ENCODE peak calls at places on chromosome 14, in nine cellular contexts. R, Y, Z, P, G, J, C, O and H are unnamed samples.

GRCh38 chr14:99183716-99184115 is 88.3 kb downstream of the BCL11B start:
- DNase-seq in R (no peak), Y (no peak), Z (no peak), P (no peak), G (no peak), J (no peak), C (no peak), O (no peak), H (no peak)

GRCh38 chr14:66509874-66510273 is 1.9 kb downstream of the GPHN start:
- DNase-seq in R (no peak), Y (peak), Z (no peak), P (no peak), G (no peak), J (no peak), C (no peak), O (no peak), H (no peak)

GRCh38 chr14:92924247-92924646 is 1.3 kb downstream of the CHGA start:
- DNase-seq in R (peak), Y (no peak), Z (no peak), P (no peak), G (no peak), J (no peak), C (no peak), O (no peak), H (no peak)

GRCh38 chr14:89469210-89470198 is 52.5 kb upstream of the FOXN3 start:
- DNase-seq in R (no peak), Y (no peak), Z (no peak), P (no peak), G (no peak), J (no peak), C (no peak), O (no peak), H (no peak)

GRCh38 chr14:75531660-75532317 is 9.5 kb downstream of the BATF start:
- DNase-seq in R (no peak), Y (peak), Z (peak), P (no peak), G (no peak), J (no peak), C (no peak), O (no peak), H (peak)

GRCh38 chr14:64556526-64556925 is 6.8 kb downstream of the PPP1R36 start:
- DNase-seq in R (no peak), Y (peak), Z (no peak), P (no peak), G (no peak), J (no peak), C (peak), O (no peak), H (peak)

GRCh38 chr14:78982551-78982950 is 812.4 kb downstream of the NRXN3 start:
- DNase-seq in R (no peak), Y (peak), Z (no peak), P (no peak), G (no peak), J (no peak), C (no peak), O (no peak), H (no peak)

GRCh38 chr14:74599201-74599809 is 12.7 kb downstream of the LTBP2 start:
- DNase-seq in R (peak), Y (peak), Z (no peak), P (no peak), G (no peak), J (no peak), C (no peak), O (no peak), H (no peak)

GRCh38 chr14:53355581-53356112 is 202.5 kb upstream of the DDHD1 start:
- DNase-seq in R (no peak), Y (peak), Z (peak), P (peak), G (no peak), J (peak), C (no peak), O (no peak), H (peak)

GRCh38 chr14:92960706-92961566 is 38.0 kb downstream of the CHGA start:
- DNase-seq in R (peak), Y (peak), Z (peak), P (no peak), G (no peak), J (peak), C (no peak), O (no peak), H (peak)

GRCh38 chr14:90871605-90872233 is 55.5 kb upstream of the TTC7B start:
- DNase-seq in R (no peak), Y (peak), Z (no peak), P (peak), G (no peak), J (peak), C (no peak), O (no peak), H (peak)

GRCh38 chr14:75190023-75190422 is 13.6 kb upstream of the TMED10 start:
- DNase-seq in R (peak), Y (no peak), Z (no peak), P (no peak), G (no peak), J (no peak), C (no peak), O (no peak), H (no peak)

GRCh38 chr14:54503476-54503875 is 6.2 kb upstream of the CGRRF1 start:
- DNase-seq in R (no peak), Y (peak), Z (no peak), P (no peak), G (no peak), J (no peak), C (no peak), O (no peak), H (peak)

GRCh38 chr14:68734231-68734732 is 58.6 kb downstream of the ZFP36L1 start:
- DNase-seq in R (no peak), Y (no peak), Z (no peak), P (no peak), G (no peak), J (no peak), C (no peak), O (no peak), H (no peak)

GRCh38 chr14:104678901-104679705 is 10.3 kb upstream of the INF2 start:
- DNase-seq in R (peak), Y (no peak), Z (no peak), P (no peak), G (no peak), J (no peak), C (no peak), O (no peak), H (no peak)

GRCh38 chr14:71309756-71310155 is 402.5 kb downstream of the PCNX1 start:
- DNase-seq in R (no peak), Y (no peak), Z (no peak), P (no peak), G (no peak), J (no peak), C (no peak), O (no peak), H (no peak)

GRCh38 chr14:74486164-74486563 is 6.9 kb downstream of the NPC2 start:
- DNase-seq in R (no peak), Y (no peak), Z (no peak), P (no peak), G (no peak), J (no peak), C (no peak), O (no peak), H (no peak)

GRCh38 chr14:89617471-89618291 is 200.6 kb upstream of the FOXN3 start:
- DNase-seq in R (no peak), Y (peak), Z (no peak), P (no peak), G (no peak), J (peak), C (no peak), O (peak), H (peak)

GRCh38 chr14:55105991-55106390 is 23.1 kb upstream of the LGALS3 start:
- DNase-seq in R (no peak), Y (no peak), Z (no peak), P (no peak), G (no peak), J (no peak), C (no peak), O (no peak), H (no peak)

GRCh38 chr14:30521899-30522736 is 36.8 kb upstream of the G2E3 start:
- DNase-seq in R (no peak), Y (peak), Z (peak), P (peak), G (no peak), J (peak), C (peak), O (no peak), H (peak)

GRCh38 chr14:24915958-24916595 is 133.9 kb downstream of the STXBP6 start:
- DNase-seq in R (no peak), Y (no peak), Z (no peak), P (no peak), G (no peak), J (no peak), C (no peak), O (no peak), H (no peak)

GRCh38 chr14:65910108-65910507 is 497.6 kb downstream of the FUT8 start:
- DNase-seq in R (no peak), Y (peak), Z (peak), P (no peak), G (no peak), J (peak), C (peak), O (no peak), H (peak)

GRCh38 chr14:105092124-105092911 is 27.1 kb upstream of the GPR132 start:
- DNase-seq in R (peak), Y (no peak), Z (peak), P (no peak), G (peak), J (peak), C (no peak), O (no peak), H (peak)

GRCh38 chr14:49623941-49624806 is 3.6 kb downstream of the MGAT2 start:
- DNase-seq in R (no peak), Y (no peak), Z (no peak), P (no peak), G (no peak), J (peak), C (no peak), O (no peak), H (peak)

GRCh38 chr14:39957987-39958386 is 525.8 kb upstream of the FBXO33 start:
- DNase-seq in R (no peak), Y (no peak), Z (no peak), P (no peak), G (no peak), J (no peak), C (no peak), O (no peak), H (no peak)

GRCh38 chr14:35423621-35424020 is 19.1 kb upstream of the NFKBIA start:
- DNase-seq in R (no peak), Y (no peak), Z (no peak), P (no peak), G (no peak), J (no peak), C (no peak), O (no peak), H (no peak)

GRCh38 chr14:79570648-79571047 is 640.7 kb downstream of the DIO2 start:
- DNase-seq in R (no peak), Y (no peak), Z (no peak), P (no peak), G (no peak), J (no peak), C (no peak), O (no peak), H (no peak)

GRCh38 chr14:37457334-37457733 is 137.7 kb downstream of the FOXA1 start:
- DNase-seq in R (no peak), Y (no peak), Z (no peak), P (no peak), G (no peak), J (no peak), C (no peak), O (no peak), H (no peak)

GRCh38 chr14:52833891-52834290 is 42.5 kb upstream of the GNPNAT1 start:
- DNase-seq in R (no peak), Y (no peak), Z (no peak), P (no peak), G (no peak), J (no peak), C (no peak), O (no peak), H (no peak)

GRCh38 chr14:67674139-67674479 is 323 bp downstream of the VTI1B start:
- DNase-seq in R (peak), Y (peak), Z (peak), P (no peak), G (peak), J (peak), C (no peak), O (no peak), H (peak)

GRCh38 chr14:56198438-56198837 is 80.2 kb downstream of the PELI2 start:
- DNase-seq in R (no peak), Y (no peak), Z (no peak), P (no peak), G (no peak), J (no peak), C (no peak), O (no peak), H (no peak)

GRCh38 chr14:35534130-35534883 is at the start of gene INSM2:
- DNase-seq in R (peak), Y (peak), Z (no peak), P (no peak), G (no peak), J (no peak), C (no peak), O (no peak), H (peak)

GRCh38 chr14:75783602-75784313 is 122.7 kb downstream of the TTLL5 start:
- DNase-seq in R (no peak), Y (no peak), Z (no peak), P (no peak), G (no peak), J (no peak), C (no peak), O (no peak), H (no peak)

GRCh38 chr14:61254803-61255526 is 26.2 kb downstream of the TMEM30B start:
- DNase-seq in R (no peak), Y (no peak), Z (no peak), P (no peak), G (no peak), J (no peak), C (no peak), O (no peak), H (no peak)

GRCh38 chr14:66038214-66038977 is 447.8 kb upstream of the CCDC196 start:
- DNase-seq in R (no peak), Y (peak), Z (no peak), P (peak), G (no peak), J (peak), C (no peak), O (no peak), H (peak)

GRCh38 chr14:58824106-58824505 is 186.3 kb downstream of the DACT1 start:
- DNase-seq in R (no peak), Y (no peak), Z (no peak), P (no peak), G (no peak), J (no peak), C (no peak), O (no peak), H (no peak)

GRCh38 chr14:95413289-95414215 is 93.8 kb upstream of the CLMN start:
- DNase-seq in R (no peak), Y (no peak), Z (no peak), P (no peak), G (no peak), J (peak), C (no peak), O (no peak), H (no peak)

GRCh38 chr14:21486640-21487087 is 9.7 kb downstream of the TOX4 start:
- DNase-seq in R (no peak), Y (peak), Z (no peak), P (peak), G (no peak), J (no peak), C (peak), O (no peak), H (no peak)

DNA sequence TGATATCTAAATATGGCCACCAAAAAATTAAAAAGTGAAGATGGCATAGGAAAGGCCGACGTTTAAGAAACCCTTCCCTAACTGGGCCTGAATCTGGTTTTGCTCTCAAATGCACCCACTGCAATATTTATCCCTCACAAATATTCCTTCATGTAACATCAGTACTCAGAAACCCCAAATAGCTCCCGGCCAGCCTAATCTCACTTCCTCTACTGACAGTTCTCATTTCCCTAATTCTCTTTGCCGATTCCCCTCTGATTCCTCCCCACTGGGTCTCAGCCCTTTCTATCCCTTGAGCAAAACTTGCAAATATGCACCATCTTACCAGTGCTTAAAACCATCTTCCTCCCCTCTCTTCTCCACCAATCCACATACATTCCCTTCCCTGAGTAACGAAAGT is 23.2 kb downstream of the KCNK10 start:
- DNase-seq in R (no peak), Y (no peak), Z (no peak), P (no peak), G (no peak), J (no peak), C (no peak), O (no peak), H (no peak)
- TF ChIP-seq CTCF in R (no peak), Y (no peak), Z (no peak), P (no peak), G (no peak), J (no peak), C (no peak), O (no peak), H (no peak)

GRCh38 chr14:97443412-97443811 is 646.2 kb downstream of the VRK1 start:
- DNase-seq in R (no peak), Y (no peak), Z (no peak), P (no peak), G (no peak), J (no peak), C (no peak), O (no peak), H (no peak)
- TF ChIP-seq CTCF in R (no peak), Y (no peak), Z (no peak), P (no peak), G (no peak), J (no peak), C (no peak), O (no peak), H (no peak)

DNA sequence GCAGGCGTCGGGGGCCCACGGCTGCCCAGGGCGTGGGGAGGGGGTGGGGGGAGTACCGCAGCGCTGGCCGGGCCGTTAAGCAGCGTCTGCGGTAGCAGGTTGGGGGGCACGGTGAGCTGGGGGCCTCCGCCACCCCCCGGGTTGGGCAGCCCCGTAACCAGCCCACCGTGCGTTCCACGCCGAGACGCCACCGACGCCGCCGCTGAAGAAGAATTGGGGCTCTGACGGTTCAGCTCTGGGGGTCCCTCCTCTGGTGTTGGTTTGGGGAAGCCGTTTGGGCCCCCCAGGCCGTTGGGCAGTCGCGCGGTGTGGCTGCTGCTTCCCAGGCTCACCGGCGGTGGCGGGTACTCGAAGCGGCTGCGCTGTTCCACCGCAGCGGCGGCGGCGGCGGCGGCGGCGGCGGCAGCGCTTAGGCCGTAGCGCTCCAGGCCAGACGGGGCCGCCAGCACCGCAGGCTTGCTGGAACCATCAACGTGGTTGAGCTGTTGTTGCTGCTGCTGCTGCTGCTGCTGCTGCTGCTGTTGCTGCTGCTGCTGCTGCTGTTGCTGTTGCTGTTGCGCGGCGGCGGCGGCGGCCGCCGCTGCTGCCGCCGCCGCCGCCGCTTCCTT is 1.5 kb downstream of the IRF2BPL start:
- DNase-seq in R (peak), Y (peak), Z (no peak), P (no peak), G (no peak), J (no peak), C (no peak), O (peak), H (no peak)
- TF ChIP-seq CTCF in R (no peak), Y (no peak), Z (no peak), P (no peak), G (no peak), J (no peak), C (no peak), O (no peak), H (no peak)

GRCh38 chr14:103613517-103613916 is 15.5 kb upstream of the KLC1 start:
- DNase-seq in R (no peak), Y (peak), Z (no peak), P (no peak), G (no peak), J (no peak), C (no peak), O (no peak), H (no peak)
- TF ChIP-seq CTCF in R (no peak), Y (peak), Z (peak), P (no peak), G (no peak), J (no peak), C (peak), O (no peak), H (peak)